ENCODE peak calls at places on chromosomes 11 and 22, in seven cellular contexts. Y, E, F, C, Z, T and P are unnamed samples.

GRCh38 chr11:12280838-12281565 is 96.4 kb upstream of the PARVA start:
- DNase-seq in Y (no peak), E (no peak), F (no peak), C (peak; percentile 56), Z (no peak), T (peak; percentile 16), P (no peak)

GRCh38 chr11:126007263-126007662 is 55.4 kb downstream of the CDON start:
- DNase-seq in Y (no peak), E (no peak), F (no peak), C (peak; percentile 67), Z (no peak), T (no peak), P (no peak)

GRCh38 chr11:114060402-114061052 is 1.0 kb downstream of the ZBTB16 start:
- DNase-seq in Y (no peak), E (no peak), F (peak; percentile 41), C (peak; percentile 49), Z (no peak), T (peak; percentile 51), P (no peak)

GRCh38 chr11:15903246-15903645 is 453.1 kb downstream of the SOX6 start:
- DNase-seq in Y (no peak), E (no peak), F (no peak), C (no peak), Z (no peak), T (no peak), P (no peak)

GRCh38 chr22:22692707-22693530 is 48.5 kb downstream of the GGTLC2 start:
- DNase-seq in Y (peak; percentile 52), E (no peak), F (peak; percentile 86), C (peak; percentile 65), Z (no peak), T (peak; percentile 84), P (no peak)

GRCh38 chr11:78606667-78607066 is 32.0 kb upstream of the NARS2 start:
- DNase-seq in Y (no peak), E (no peak), F (no peak), C (no peak), Z (no peak), T (no peak), P (no peak)

GRCh38 chr11:3666023-3666530 is 5.1 kb downstream of the CHRNA10 start:
- DNase-seq in Y (no peak), E (no peak), F (no peak), C (no peak), Z (no peak), T (no peak), P (no peak)

GRCh38 chr22:28629420-28630184 is 50.0 kb downstream of the TTC28 start:
- DNase-seq in Y (no peak), E (no peak), F (no peak), C (peak; percentile 47), Z (no peak), T (no peak), P (no peak)

GRCh38 chr11:34242037-34242625 is 115.7 kb downstream of the ABTB2 start:
- DNase-seq in Y (no peak), E (no peak), F (no peak), C (peak; percentile 37), Z (no peak), T (no peak), P (no peak)

GRCh38 chr11:129853508-129854228 is 38.0 kb downstream of the TMEM45B start:
- DNase-seq in Y (peak; percentile 62), E (no peak), F (no peak), C (peak; percentile 50), Z (no peak), T (peak; percentile 88), P (no peak)

GRCh38 chr22:23243006-23243573 is 62.8 kb downstream of the BCR start:
- DNase-seq in Y (peak; percentile 65), E (no peak), F (peak; percentile 85), C (no peak), Z (no peak), T (no peak), P (no peak)

GRCh38 chr11:130217133-130217631 is 57.6 kb downstream of the ST14 start:
- DNase-seq in Y (no peak), E (no peak), F (no peak), C (no peak), Z (no peak), T (no peak), P (no peak)

GRCh38 chr11:127733552-127733951 is 733.0 kb upstream of the KIRREL3 start:
- DNase-seq in Y (no peak), E (no peak), F (no peak), C (no peak), Z (no peak), T (no peak), P (no peak)

GRCh38 chr11:7031346-7031957 is 11.2 kb downstream of the NLRP14 start:
- DNase-seq in Y (no peak), E (no peak), F (no peak), C (no peak), Z (no peak), T (no peak), P (no peak)

GRCh38 chr11:125945797-125946520 is at the start of gene VSIG10L2:
- DNase-seq in Y (no peak), E (no peak), F (no peak), C (no peak), Z (no peak), T (no peak), P (no peak)

GRCh38 chr22:19448076-19448607 is 631 bp upstream of the C22orf39 start:
- DNase-seq in Y (no peak), E (no peak), F (peak; percentile 75), C (peak; percentile 83), Z (peak; percentile 53), T (peak; percentile 52), P (no peak)

GRCh38 chr11:127362754-127363153 is 362.2 kb upstream of the KIRREL3 start:
- DNase-seq in Y (no peak), E (no peak), F (no peak), C (no peak), Z (no peak), T (no peak), P (no peak)

GRCh38 chr11:106418786-106419185 is 341.3 kb downstream of the AASDHPPT start:
- DNase-seq in Y (no peak), E (no peak), F (no peak), C (no peak), Z (no peak), T (no peak), P (no peak)

GRCh38 chr11:27864046-27865025 is 164.1 kb upstream of the BDNF start:
- DNase-seq in Y (no peak), E (no peak), F (peak; percentile 35), C (no peak), Z (no peak), T (peak; percentile 62), P (no peak)

GRCh38 chr22:46763051-46763705 is 728 bp downstream of the TBC1D22A start:
- DNase-seq in Y (peak; percentile 39), E (no peak), F (no peak), C (peak; percentile 28), Z (no peak), T (no peak), P (no peak)

GRCh38 chr11:62958547-62959071 is 26.2 kb downstream of the SLC22A6 start:
- DNase-seq in Y (no peak), E (no peak), F (no peak), C (peak; percentile 44), Z (no peak), T (peak; percentile 43), P (no peak)

GRCh38 chr22:22657712-22658111 is 13.3 kb downstream of the GGTLC2 start:
- DNase-seq in Y (no peak), E (no peak), F (no peak), C (no peak), Z (no peak), T (no peak), P (no peak)

GRCh38 chr11:60777106-60777505 is 8.0 kb upstream of the MS4A10 start:
- DNase-seq in Y (no peak), E (no peak), F (no peak), C (no peak), Z (no peak), T (no peak), P (no peak)

GRCh38 chr11:73388241-73389133 is 12.3 kb downstream of the RELT start:
- DNase-seq in Y (no peak), E (no peak), F (peak; percentile 55), C (peak; percentile 15), Z (no peak), T (no peak), P (no peak)

GRCh38 chr11:70000228-70000627 is 77.9 kb upstream of the ANO1 start:
- DNase-seq in Y (no peak), E (no peak), F (no peak), C (no peak), Z (no peak), T (no peak), P (no peak)

GRCh38 chr22:38941488-38941987 is 15.9 kb upstream of the APOBEC3A start:
- DNase-seq in Y (no peak), E (no peak), F (no peak), C (no peak), Z (no peak), T (no peak), P (no peak)

GRCh38 chr11:114257621-114258558 is 38.3 kb upstream of the NNMT start:
- DNase-seq in Y (no peak), E (no peak), F (peak; percentile 63), C (peak; percentile 41), Z (no peak), T (no peak), P (no peak)

GRCh38 chr22:49921508-49922278 is 3.3 kb downstream of the CRELD2 start:
- DNase-seq in Y (no peak), E (no peak), F (no peak), C (no peak), Z (no peak), T (no peak), P (no peak)

GRCh38 chr22:50302041-50302541 is 5.4 kb downstream of the PLXNB2 start:
- DNase-seq in Y (no peak), E (no peak), F (no peak), C (no peak), Z (no peak), T (peak; percentile 73), P (no peak)

GRCh38 chr11:2202900-2203439 is 31.4 kb upstream of the TH start:
- DNase-seq in Y (no peak), E (no peak), F (no peak), C (no peak), Z (no peak), T (no peak), P (no peak)

GRCh38 chr11:114040706-114041211 is 18.8 kb upstream of the ZBTB16 start:
- DNase-seq in Y (no peak), E (no peak), F (no peak), C (peak; percentile 86), Z (no peak), T (peak; percentile 75), P (no peak)

GRCh38 chr11:31160504-31161422 is 208.8 kb downstream of the DCDC1 start:
- DNase-seq in Y (no peak), E (no peak), F (peak; percentile 22), C (peak; percentile 11), Z (peak; percentile 6), T (no peak), P (no peak)

GRCh38 chr11:62806611-62807121 is 1.4 kb upstream of the NXF1 start:
- DNase-seq in Y (no peak), E (peak; percentile 53), F (no peak), C (peak; percentile 57), Z (no peak), T (no peak), P (no peak)